ENCODE peak calls at places on chromosomes 13 and 19, in nine cellular contexts. G is stimulated activated naive B cell treated with anti-CD40 and anti-IgM and Interleukin-4, amounts not matched to agents 10 μg/mL and 1 μg/mL and 100 μg/mL, for 72 hours; P is effector memory CD8-positive, alpha-beta T cell; A is OCI-M1; S is Caco-2; U is NCI-H748 treated with DMSO at 0.1 percent for 48 hours; M is transverse colon; Y is smooth muscle cell of the brain vasculature; E is lung microvascular endothelial cell. T is an unnamed sample.

GRCh38 chr13:91155512-91156114 is 191.9 kb upstream of the MIR17HG start:
- DNase-seq in G (no peak), P (no peak), A (no peak), S (peak), U (no peak), M (no peak), Y (no peak), E (no peak), T (no peak)

GRCh38 chr19:16066611-16067104 is 9.6 kb upstream of the TPM4 start:
- DNase-seq in G (no peak), P (no peak), A (peak), S (peak), U (no peak), M (peak), Y (no peak), E (peak), T (no peak)

GRCh38 chr19:55640577-55641375 is at the start of gene ZNF580:
- DNase-seq in G (peak), P (no peak), A (peak), S (peak), U (peak), M (peak), Y (no peak), E (peak), T (no peak)

GRCh38 chr19:38434549-38435051 is 1.1 kb downstream of the RYR1 start:
- DNase-seq in G (no peak), P (no peak), A (no peak), S (no peak), U (no peak), M (peak), Y (no peak), E (no peak), T (no peak)

GRCh38 chr19:49119411-49120324 is at the start of gene PPFIA3:
- DNase-seq in G (no peak), P (peak), A (peak), S (peak), U (no peak), M (peak), Y (no peak), E (peak), T (no peak)

GRCh38 chr19:33660426-33661160 is 38.8 kb downstream of the CHST8 start:
- DNase-seq in G (no peak), P (no peak), A (peak), S (no peak), U (no peak), M (no peak), Y (no peak), E (no peak), T (no peak)

GRCh38 chr19:6092329-6093286 is 17.7 kb downstream of the RFX2 start:
- DNase-seq in G (no peak), P (no peak), A (no peak), S (peak), U (peak), M (peak), Y (no peak), E (peak), T (peak)

GRCh38 chr13:20882206-20882605 is 20.3 kb downstream of the XPO4 start:
- DNase-seq in G (no peak), P (no peak), A (no peak), S (no peak), U (no peak), M (no peak), Y (no peak), E (peak), T (no peak)

GRCh38 chr19:9806781-9807180 is 12.1 kb downstream of the FBXL12 start:
- DNase-seq in G (no peak), P (no peak), A (no peak), S (no peak), U (no peak), M (no peak), Y (no peak), E (no peak), T (no peak)

GRCh38 chr13:100149389-100149788 is 60.5 kb downstream of the PCCA start:
- DNase-seq in G (no peak), P (no peak), A (no peak), S (no peak), U (no peak), M (no peak), Y (no peak), E (no peak), T (no peak)

GRCh38 chr19:35502751-35503150 is 10.7 kb downstream of the DMKN start:
- DNase-seq in G (no peak), P (no peak), A (no peak), S (no peak), U (no peak), M (no peak), Y (no peak), E (no peak), T (no peak)

GRCh38 chr19:19379527-19379926 is 25.9 kb upstream of the GATAD2A start:
- DNase-seq in G (no peak), P (no peak), A (no peak), S (no peak), U (no peak), M (no peak), Y (no peak), E (no peak), T (no peak)

GRCh38 chr19:45137179-45137761 is 23.5 kb downstream of the NKPD1 start:
- DNase-seq in G (peak), P (no peak), A (no peak), S (no peak), U (no peak), M (peak), Y (no peak), E (no peak), T (no peak)

GRCh38 chr19:7488736-7489353 is at the start of gene PEX11G:
- DNase-seq in G (peak), P (peak), A (peak), S (peak), U (peak), M (peak), Y (peak), E (peak), T (peak)

GRCh38 chr13:76622336-76623045 is 263.7 kb downstream of the KCTD12 start:
- DNase-seq in G (no peak), P (no peak), A (no peak), S (no peak), U (no peak), M (no peak), Y (no peak), E (no peak), T (no peak)

GRCh38 chr13:68808456-68808855 is 1299.2 kb upstream of the ATXN8OS start:
- DNase-seq in G (no peak), P (no peak), A (no peak), S (no peak), U (no peak), M (no peak), Y (no peak), E (no peak), T (no peak)

GRCh38 chr19:6065685-6066365 is 44.5 kb downstream of the RFX2 start:
- DNase-seq in G (no peak), P (peak), A (peak), S (peak), U (peak), M (peak), Y (no peak), E (peak), T (peak)

GRCh38 chr19:7251502-7251901 is 42.7 kb downstream of the INSR start:
- DNase-seq in G (no peak), P (no peak), A (no peak), S (no peak), U (no peak), M (no peak), Y (no peak), E (no peak), T (no peak)

GRCh38 chr13:33554919-33555791 is 262.8 kb upstream of the RFC3 start:
- DNase-seq in G (no peak), P (no peak), A (no peak), S (no peak), U (no peak), M (no peak), Y (peak), E (peak), T (no peak)

GRCh38 chr13:104387514-104387913 is 1321.3 kb upstream of the SLC10A2 start:
- DNase-seq in G (no peak), P (no peak), A (no peak), S (no peak), U (no peak), M (no peak), Y (no peak), E (no peak), T (no peak)

GRCh38 chr19:4606921-4607678 is 32.2 kb upstream of the TNFAIP8L1 start:
- DNase-seq in G (no peak), P (no peak), A (no peak), S (no peak), U (peak), M (no peak), Y (no peak), E (no peak), T (peak)

GRCh38 chr19:45640849-45641273 is 1.7 kb upstream of the EML2 start:
- DNase-seq in G (no peak), P (peak), A (no peak), S (no peak), U (peak), M (peak), Y (no peak), E (no peak), T (no peak)

GRCh38 chr19:34287676-34288140 is 33.4 kb downstream of the GARRE1 start:
- DNase-seq in G (no peak), P (no peak), A (no peak), S (no peak), U (no peak), M (no peak), Y (no peak), E (no peak), T (no peak)

GRCh38 chr19:35757231-35757748 is 461 bp upstream of the HSPB6 start:
- DNase-seq in G (no peak), P (no peak), A (no peak), S (peak), U (no peak), M (peak), Y (peak), E (peak), T (no peak)

GRCh38 chr13:114065926-114066774 is 66.3 kb downstream of the RASA3 start:
- DNase-seq in G (no peak), P (no peak), A (no peak), S (no peak), U (no peak), M (peak), Y (no peak), E (no peak), T (no peak)

GRCh38 chr13:31154939-31155338 is 6.8 kb downstream of the HSPH1 start:
- DNase-seq in G (no peak), P (no peak), A (no peak), S (no peak), U (no peak), M (no peak), Y (no peak), E (no peak), T (no peak)

GRCh38 chr19:45144431-45145269 is 16.1 kb downstream of the NKPD1 start:
- DNase-seq in G (no peak), P (no peak), A (no peak), S (no peak), U (no peak), M (no peak), Y (no peak), E (no peak), T (no peak)

GRCh38 chr19:41192574-41193419 is at the start of gene CYP2S1:
- DNase-seq in G (no peak), P (no peak), A (no peak), S (peak), U (no peak), M (peak), Y (no peak), E (peak), T (no peak)

GRCh38 chr13:45063261-45063870 is 56.9 kb upstream of the GTF2F2 start:
- DNase-seq in G (no peak), P (no peak), A (no peak), S (no peak), U (no peak), M (no peak), Y (no peak), E (no peak), T (no peak)

GRCh38 chr13:100128373-100128772 is 39.5 kb downstream of the PCCA start:
- DNase-seq in G (no peak), P (no peak), A (peak), S (no peak), U (no peak), M (no peak), Y (no peak), E (peak), T (no peak)

GRCh38 chr19:5030822-5031221 is 61.9 kb downstream of the KDM4B start:
- DNase-seq in G (no peak), P (no peak), A (no peak), S (no peak), U (no peak), M (no peak), Y (no peak), E (no peak), T (no peak)

GRCh38 chr19:1315470-1316166 is 29.9 kb downstream of the EFNA2 start:
- DNase-seq in G (peak), P (no peak), A (peak), S (peak), U (no peak), M (peak), Y (no peak), E (peak), T (no peak)

GRCh38 chr19:34254552-34255432 is at the start of gene GARRE1:
- DNase-seq in G (peak), P (peak), A (peak), S (peak), U (peak), M (peak), Y (no peak), E (peak), T (peak)

GRCh38 chr19:16702123-16702522 is 17.5 kb upstream of the NWD1 start:
- DNase-seq in G (no peak), P (no peak), A (no peak), S (no peak), U (no peak), M (no peak), Y (no peak), E (peak), T (no peak)

GRCh38 chr19:3055741-3056453 is 6.4 kb downstream of the TLE5 start:
- DNase-seq in G (no peak), P (no peak), A (no peak), S (no peak), U (peak), M (peak), Y (no peak), E (no peak), T (peak)

GRCh38 chr19:1254081-1254527 is 5.7 kb downstream of the MIDN start:
- DNase-seq in G (no peak), P (no peak), A (no peak), S (no peak), U (no peak), M (peak), Y (no peak), E (peak), T (no peak)

GRCh38 chr13:103388839-103389238 is 322.6 kb upstream of the SLC10A2 start:
- DNase-seq in G (no peak), P (no peak), A (no peak), S (no peak), U (no peak), M (no peak), Y (no peak), E (no peak), T (no peak)

GRCh38 chr13:114063545-114064515 is 68.6 kb downstream of the RASA3 start:
- DNase-seq in G (no peak), P (no peak), A (no peak), S (no peak), U (no peak), M (peak), Y (no peak), E (peak), T (no peak)

GRCh38 chr19:54551293-54551692 is 22.3 kb upstream of the LILRA2 start:
- DNase-seq in G (no peak), P (peak), A (no peak), S (no peak), U (no peak), M (no peak), Y (no peak), E (no peak), T (no peak)

T was measured in DMS153.